ENCODE peak calls at places on chromosomes 13 and 19, in eight cellular contexts. Z, O, S, C, F, K, A and P are unnamed samples.

GRCh38 chr13:83248751-83249150 is 633.5 kb downstream of the SLITRK1 start:
- DNase-seq in Z (no peak), O (no peak), S (peak; percentile 14), C (no peak), F (no peak), K (no peak), A (no peak), P (no peak)

GRCh38 chr19:17327654-17328516 is 6.8 kb downstream of the ANO8 start:
- DNase-seq in Z (no peak), O (no peak), S (peak; percentile 91), C (no peak), F (peak; percentile 72), K (peak; percentile 66), A (peak; percentile 89), P (peak; percentile 20)

GRCh38 chr19:30719991-30720329 is 347.8 kb downstream of the ZNF536 start:
- DNase-seq in Z (peak; percentile 20), O (no peak), S (no peak), C (no peak), F (no peak), K (no peak), A (no peak), P (no peak)

GRCh38 chr13:114313061-114313860 is 1.0 kb upstream of the CHAMP1 start:
- DNase-seq in Z (no peak), O (peak; percentile 72), S (peak; percentile 31), C (no peak), F (no peak), K (peak; percentile 64), A (peak; percentile 16), P (no peak)

GRCh38 chr19:737591-738093 is 13.3 kb upstream of the MISP start:
- DNase-seq in Z (peak; percentile 9), O (no peak), S (peak; percentile 27), C (no peak), F (no peak), K (peak; percentile 68), A (peak; percentile 72), P (peak; percentile 69)

GRCh38 chr13:66984241-66984640 is 245.9 kb downstream of the PCDH9 start:
- DNase-seq in Z (no peak), O (no peak), S (no peak), C (no peak), F (peak; percentile 2), K (no peak), A (no peak), P (peak; percentile 70)

GRCh38 chr13:26784704-26785639 is 24.4 kb upstream of the GPR12 start:
- DNase-seq in Z (no peak), O (no peak), S (no peak), C (no peak), F (no peak), K (peak; percentile 19), A (peak; percentile 27), P (no peak)

GRCh38 chr13:89763011-89763410 is 1584.5 kb upstream of the MIR17HG start:
- DNase-seq in Z (no peak), O (no peak), S (peak; percentile 62), C (no peak), F (no peak), K (no peak), A (no peak), P (no peak)

GRCh38 chr13:26992951-26993490 is 178.6 kb downstream of the USP12 start:
- DNase-seq in Z (no peak), O (no peak), S (no peak), C (no peak), F (no peak), K (no peak), A (no peak), P (no peak)

GRCh38 chr19:48418317-48419064 is 25.0 kb downstream of the GRIN2D start:
- DNase-seq in Z (peak; percentile 49), O (no peak), S (no peak), C (no peak), F (peak; percentile 23), K (peak; percentile 33), A (no peak), P (no peak)

GRCh38 chr13:110305949-110306339 is 1.0 kb downstream of the COL4A1 start:
- DNase-seq in Z (peak; percentile 40), O (no peak), S (no peak), C (no peak), F (no peak), K (no peak), A (no peak), P (peak; percentile 60)

GRCh38 chr19:11200015-11200574 is 2.8 kb upstream of the KANK2 start:
- DNase-seq in Z (no peak), O (no peak), S (no peak), C (no peak), F (no peak), K (no peak), A (no peak), P (no peak)

GRCh38 chr13:44197791-44198770 is 175.5 kb upstream of the SERP2 start:
- DNase-seq in Z (no peak), O (peak; percentile 27), S (peak; percentile 11), C (no peak), F (peak; percentile 30), K (peak; percentile 61), A (no peak), P (peak; percentile 6)

GRCh38 chr13:41196011-41196410 is 1.6 kb upstream of the KBTBD7 start:
- DNase-seq in Z (no peak), O (no peak), S (no peak), C (no peak), F (no peak), K (no peak), A (no peak), P (no peak)

GRCh38 chr19:54422136-54422535 is 6.9 kb downstream of the TTYH1 start:
- DNase-seq in Z (no peak), O (no peak), S (no peak), C (no peak), F (no peak), K (no peak), A (no peak), P (no peak)

GRCh38 chr13:43374621-43375020 is 351.2 kb downstream of the DNAJC15 start:
- DNase-seq in Z (peak; percentile 90), O (no peak), S (no peak), C (no peak), F (peak; percentile 53), K (no peak), A (no peak), P (peak; percentile 39)

GRCh38 chr19:1097810-1098176 is 2.6 kb upstream of the POLR2E start:
- DNase-seq in Z (peak; percentile 25), O (no peak), S (no peak), C (no peak), F (peak; percentile 47), K (no peak), A (no peak), P (no peak)

GRCh38 chr19:46788968-46789338 is 559 bp upstream of the SLC1A5 start:
- DNase-seq in Z (no peak), O (no peak), S (no peak), C (no peak), F (no peak), K (no peak), A (no peak), P (no peak)

GRCh38 chr19:14517446-14517839 is 754 bp downstream of the DNAJB1 start:
- DNase-seq in Z (peak; percentile 35), O (no peak), S (no peak), C (no peak), F (no peak), K (no peak), A (peak; percentile 26), P (peak; percentile 65)

GRCh38 chr19:48186541-48186991 is 16.1 kb downstream of the ZSWIM9 start:
- DNase-seq in Z (no peak), O (no peak), S (no peak), C (no peak), F (no peak), K (no peak), A (no peak), P (no peak)

GRCh38 chr13:63455938-63456337 is 2040.3 kb upstream of the PCDH20 start:
- DNase-seq in Z (no peak), O (no peak), S (no peak), C (no peak), F (no peak), K (no peak), A (no peak), P (no peak)

GRCh38 chr13:93672996-93673395 is 446.4 kb downstream of the GPC6 start:
- DNase-seq in Z (no peak), O (no peak), S (no peak), C (no peak), F (no peak), K (no peak), A (no peak), P (no peak)

GRCh38 chr13:41254902-41255301 is 8.5 kb downstream of the MTRF1 start:
- DNase-seq in Z (no peak), O (no peak), S (no peak), C (no peak), F (no peak), K (no peak), A (no peak), P (no peak)

GRCh38 chr19:18282788-18283141 is 1.3 kb upstream of the JUND start:
- DNase-seq in Z (no peak), O (no peak), S (no peak), C (no peak), F (no peak), K (peak; percentile 46), A (peak; percentile 77), P (no peak)

GRCh38 chr13:101751488-101751887 is 299.0 kb downstream of the ITGBL1 start:
- DNase-seq in Z (peak; percentile 61), O (no peak), S (peak; percentile 75), C (no peak), F (peak; percentile 97), K (no peak), A (no peak), P (peak; percentile 85)

GRCh38 chr19:2283835-2284507 is 2.0 kb upstream of the PEAK3 start:
- DNase-seq in Z (no peak), O (no peak), S (no peak), C (no peak), F (no peak), K (no peak), A (no peak), P (no peak)

GRCh38 chr13:30088312-30088855 is 219.0 kb downstream of the KATNAL1 start:
- DNase-seq in Z (no peak), O (no peak), S (no peak), C (no peak), F (no peak), K (no peak), A (no peak), P (no peak)

GRCh38 chr13:86725105-86725504 is 925.9 kb upstream of the SLITRK6 start:
- DNase-seq in Z (no peak), O (no peak), S (no peak), C (no peak), F (no peak), K (no peak), A (no peak), P (no peak)

GRCh38 chr19:38666662-38667448 is 19.4 kb downstream of the ACTN4 start:
- DNase-seq in Z (peak; percentile 87), O (no peak), S (peak; percentile 76), C (no peak), F (peak; percentile 82), K (no peak), A (peak; percentile 47), P (peak; percentile 81)

GRCh38 chr19:2706251-2706650 is 3.8 kb upstream of the GNG7 start:
- DNase-seq in Z (no peak), O (no peak), S (no peak), C (no peak), F (no peak), K (no peak), A (no peak), P (no peak)

GRCh38 chr19:13956365-13956744 is 4.0 kb downstream of the DCAF15 start:
- DNase-seq in Z (no peak), O (no peak), S (no peak), C (no peak), F (no peak), K (no peak), A (no peak), P (no peak)

GRCh38 chr19:5718579-5719273 is 1.2 kb downstream of the LONP1 start:
- DNase-seq in Z (peak; percentile 94), O (peak; percentile 34), S (peak; percentile 85), C (no peak), F (peak; percentile 94), K (peak; percentile 77), A (no peak), P (peak; percentile 90)

GRCh38 chr13:76293346-76293745 is 592.9 kb downstream of the KCTD12 start:
- DNase-seq in Z (peak; percentile 58), O (no peak), S (peak; percentile 63), C (no peak), F (peak; percentile 34), K (no peak), A (no peak), P (peak; percentile 74)

GRCh38 chr13:44843403-44843802 is 145.9 kb downstream of the NUFIP1 start:
- DNase-seq in Z (peak; percentile 82), O (no peak), S (peak; percentile 34), C (no peak), F (no peak), K (no peak), A (no peak), P (peak; percentile 32)